ENCODE peak calls at places on chromosome 16, in ten cellular contexts. J is body of pancreas, H is stomach, C is IMR-90, Z is transverse colon, P is H1, L is A549, D is ovary, X is breast epithelium, A is tibial nerve. Y is an unnamed sample.

GRCh38 chr16:67884-68789 is 4.3 kb downstream of the RHBDF1 start:
- DNase-seq in J (no peak), H (no peak), C (peak), Z (no peak), P (no peak), L (no peak), D (no peak), X (no peak), A (peak), Y (no peak)

GRCh38 chr16:56606071-56606687 is 2.2 kb upstream of the MT2A start:
- DNase-seq in J (peak), H (no peak), C (peak), Z (no peak), P (no peak), L (peak), D (peak), X (no peak), A (peak), Y (peak)

GRCh38 chr16:74774223-74775139 is at the start of gene FA2H:
- DNase-seq in J (peak), H (peak), C (peak), Z (peak), P (peak), L (peak), D (peak), X (peak), A (peak), Y (peak)

GRCh38 chr16:51392651-51393187 is 241.6 kb upstream of the SALL1 start:
- DNase-seq in J (no peak), H (no peak), C (peak), Z (no peak), P (no peak), L (no peak), D (peak), X (no peak), A (peak), Y (peak)

GRCh38 chr16:8571061-8571596 is 19.2 kb downstream of the TMEM114 start:
- DNase-seq in J (peak), H (no peak), C (peak), Z (no peak), P (no peak), L (no peak), D (no peak), X (no peak), A (no peak), Y (no peak)

GRCh38 chr16:51084074-51084928 is 66.8 kb downstream of the SALL1 start:
- DNase-seq in J (no peak), H (no peak), C (no peak), Z (no peak), P (no peak), L (no peak), D (no peak), X (no peak), A (no peak), Y (no peak)

GRCh38 chr16:66150691-66151090 is 215.8 kb upstream of the CDH5 start:
- DNase-seq in J (peak), H (no peak), C (peak), Z (peak), P (no peak), L (no peak), D (no peak), X (no peak), A (no peak), Y (no peak)

GRCh38 chr16:30802971-30803370 is 16.0 kb upstream of the ZNF629 start:
- DNase-seq in J (no peak), H (no peak), C (no peak), Z (no peak), P (no peak), L (no peak), D (no peak), X (no peak), A (no peak), Y (no peak)

GRCh38 chr16:88678224-88678979 is 7.9 kb downstream of the SNAI3 start:
- DNase-seq in J (no peak), H (no peak), C (no peak), Z (no peak), P (no peak), L (no peak), D (no peak), X (no peak), A (no peak), Y (no peak)

GRCh38 chr16:76573281-76573680 is 296.1 kb downstream of the CNTNAP4 start:
- DNase-seq in J (no peak), H (no peak), C (no peak), Z (no peak), P (no peak), L (no peak), D (no peak), X (no peak), A (no peak), Y (no peak)

DNA sequence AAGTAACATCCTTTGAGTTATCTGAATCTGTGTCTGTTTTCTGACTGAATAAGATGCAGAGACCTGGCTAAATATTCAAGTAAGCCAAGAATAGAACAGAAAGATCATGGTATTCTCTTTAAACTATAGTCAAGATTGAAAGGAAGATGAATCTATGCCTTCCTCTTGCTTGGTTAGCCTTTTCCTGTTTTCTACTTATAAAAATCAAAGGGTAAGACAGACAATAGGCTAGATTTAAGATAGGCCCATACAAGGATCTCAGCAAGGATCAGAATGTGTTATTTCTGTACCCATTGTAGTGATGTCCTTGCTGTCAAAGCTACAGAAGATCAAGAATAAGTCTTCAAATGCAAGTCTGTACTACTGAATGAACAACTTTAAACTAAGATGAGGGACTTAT is 7.0 kb upstream of the CDR2 start:
- DNase-seq in J (no peak), H (no peak), C (no peak), Z (no peak), P (no peak), L (no peak), D (no peak), X (no peak), A (no peak), Y (no peak)
- H3K4me3 ChIP-seq in J (no peak), H (no peak), C (no peak), Z (no peak), P (no peak), L (no peak), D (no peak), X (no peak), A (no peak), Y (no peak)

GRCh38 chr16:1601489-1601888 is 10.4 kb downstream of the IFT140 start:
- DNase-seq in J (no peak), H (no peak), C (no peak), Z (no peak), P (no peak), L (no peak), D (no peak), X (no peak), A (no peak), Y (no peak)

GRCh38 chr16:1601031-1601430 is 10.8 kb downstream of the IFT140 start:
- DNase-seq in J (no peak), H (no peak), C (no peak), Z (no peak), P (no peak), L (no peak), D (no peak), X (no peak), A (no peak), Y (no peak)

GRCh38 chr16:1606774-1607173 is 5.1 kb downstream of the IFT140 start:
- DNase-seq in J (no peak), H (no peak), C (no peak), Z (no peak), P (no peak), L (no peak), D (no peak), X (no peak), A (no peak), Y (no peak)

GRCh38 chr16:1597154-1597553 is 14.7 kb downstream of the IFT140 start:
- DNase-seq in J (no peak), H (no peak), C (no peak), Z (no peak), P (no peak), L (no peak), D (no peak), X (no peak), A (no peak), Y (no peak)

DNA sequence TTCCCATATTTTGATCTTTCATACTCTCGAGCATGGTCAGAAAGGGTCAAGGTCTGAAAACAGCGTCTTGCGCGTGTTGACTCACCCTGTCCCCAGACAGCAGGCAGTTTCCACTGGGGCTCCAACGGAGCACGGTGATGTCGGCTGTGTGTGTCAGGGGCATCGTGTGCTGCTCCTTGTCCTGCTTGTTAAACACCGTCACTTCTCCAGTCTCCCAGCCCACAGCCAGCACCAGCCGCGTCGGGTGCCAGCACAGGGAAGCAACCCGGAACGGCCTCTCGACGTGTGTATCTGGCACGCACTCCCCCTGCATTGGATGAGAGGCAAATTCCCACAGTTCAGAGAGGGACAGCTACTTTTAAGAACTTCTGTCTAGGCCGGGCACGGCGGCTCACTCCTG is 9.6 kb downstream of the IFT140 start:
- DNase-seq in J (no peak), H (no peak), C (no peak), Z (no peak), P (no peak), L (no peak), D (no peak), X (no peak), A (no peak), Y (no peak)
- TF ChIP-seq POLR2A in J (no peak), H (no peak), C (no peak), Z (no peak), P (no peak), L (no peak), D (no peak), X (no peak), A (no peak), Y (no peak)

GRCh38 chr16:23146877-23147601 is 2.2 kb downstream of the USP31 start:
- DNase-seq in J (no peak), H (no peak), C (no peak), Z (no peak), P (no peak), L (no peak), D (no peak), X (no peak), A (no peak), Y (no peak)
- TF ChIP-seq CTCF in J (no peak), H (no peak), C (no peak), Z (no peak), P (no peak), L (no peak), D (no peak), X (no peak), A (no peak), Y (no peak)

GRCh38 chr16:12904041-12904671 is 2.8 kb downstream of the SHISA9 start:
- DNase-seq in J (no peak), H (no peak), C (no peak), Z (no peak), P (no peak), L (no peak), D (no peak), X (no peak), A (no peak), Y (no peak)
- H3K4me3 ChIP-seq in J (no peak), H (no peak), C (no peak), Z (peak), P (peak), L (no peak), D (no peak), X (no peak), A (no peak), Y (no peak)

DNA sequence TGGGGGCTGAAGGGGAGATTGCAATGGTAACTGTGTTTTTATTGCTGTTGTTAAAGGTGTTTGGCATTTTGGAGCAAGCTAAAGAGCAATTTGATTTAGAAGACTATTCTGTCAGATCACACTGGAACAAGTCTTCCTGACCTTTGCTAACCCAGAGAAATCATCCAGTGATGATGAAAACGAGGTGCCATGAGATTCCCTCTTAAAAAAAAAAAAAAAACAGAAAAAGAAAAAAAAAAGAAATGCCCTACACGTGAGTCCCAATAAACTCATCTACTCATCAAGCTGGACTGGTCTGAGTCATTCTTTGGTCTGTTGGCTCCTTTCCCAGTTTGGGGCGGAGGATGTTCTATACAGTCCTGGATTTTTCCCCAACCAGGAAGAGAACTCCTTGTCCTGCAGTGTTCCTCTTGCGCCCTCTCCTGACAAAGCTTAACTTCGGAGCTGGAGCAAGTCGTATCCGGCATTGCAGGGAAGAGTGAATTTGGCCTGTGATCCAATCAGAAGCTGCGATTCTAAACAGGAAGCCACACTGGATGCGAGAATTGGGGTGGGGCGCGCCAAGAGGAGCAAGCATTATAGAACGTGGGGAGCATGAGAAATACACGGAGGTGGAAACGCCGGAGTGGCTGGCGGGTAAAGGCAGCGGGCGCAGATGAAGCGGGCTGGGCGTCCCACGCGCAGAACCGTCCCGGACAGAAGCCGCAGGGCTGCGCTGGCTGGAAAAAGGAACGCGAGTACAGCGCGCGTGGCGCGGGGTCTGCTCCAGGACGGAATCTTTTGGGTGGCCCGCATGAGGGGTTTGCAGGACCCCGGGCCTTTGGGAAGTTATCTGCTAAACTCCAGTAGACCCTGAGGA is 22.4 kb upstream of the CRYM start:
- DNase-seq in J (peak), H (peak), C (peak), Z (peak), P (peak), L (peak), D (peak), X (peak), A (peak), Y (peak)
- TF ChIP-seq POLR2A in J (peak), H (no peak), C (peak), Z (peak), P (no peak), L (peak), D (no peak), X (no peak), A (no peak), Y (peak)

Y was measured in uterus.